ENCODE peak calls at places on chromosomes 1 and 21, in five cellular contexts. L is left ventricle myocardium inferior; U is C1 segment of cervical spinal cord; Q is NT2/D1; Y is stimulated activated CD4-positive, alpha-beta T cell treated with anti-CD3 and anti-CD28 coated beads, Interleukin-2, amount 100 ng/mL, for 48 hours. X is an unnamed sample.

GRCh38 chr1:64171797-64172281 is 31.6 kb upstream of the UBE2U start:
- DNase-seq in L (no peak), U (no peak), Q (no peak), Y (no peak), X (no peak)

GRCh38 chr21:15365751-15366392 is 301.1 kb upstream of the NRIP1 start:
- DNase-seq in L (no peak), U (no peak), Q (no peak), Y (no peak), X (no peak)

GRCh38 chr1:108044318-108044717 is 79.3 kb upstream of the VAV3 start:
- DNase-seq in L (no peak), U (no peak), Q (no peak), Y (no peak), X (no peak)

GRCh38 chr1:151326619-151327222 is 495 bp downstream of the PI4KB start:
- DNase-seq in L (peak), U (no peak), Q (no peak), Y (peak), X (no peak)

GRCh38 chr1:212819704-212820103 is 27.7 kb downstream of the SPATA45 start:
- DNase-seq in L (no peak), U (no peak), Q (no peak), Y (no peak), X (no peak)

GRCh38 chr1:196466656-196467055 is 141.6 kb downstream of the KCNT2 start:
- DNase-seq in L (no peak), U (no peak), Q (no peak), Y (no peak), X (no peak)

GRCh38 chr1:24104854-24105253 is 7.1 kb downstream of the MYOM3 start:
- DNase-seq in L (no peak), U (no peak), Q (no peak), Y (no peak), X (no peak)

GRCh38 chr1:107525146-107525545 is 384.3 kb downstream of the NTNG1 start:
- DNase-seq in L (no peak), U (no peak), Q (no peak), Y (no peak), X (no peak)

GRCh38 chr1:38038836-38039235 is 7.8 kb downstream of the POU3F1 start:
- DNase-seq in L (no peak), U (no peak), Q (no peak), Y (no peak), X (no peak)

GRCh38 chr1:44418022-44418673 is 13.1 kb downstream of the RNF220 start:
- DNase-seq in L (no peak), U (peak), Q (no peak), Y (no peak), X (no peak)

GRCh38 chr1:208081972-208082371 is 162.2 kb downstream of the PLXNA2 start:
- DNase-seq in L (no peak), U (peak), Q (no peak), Y (no peak), X (no peak)

GRCh38 chr1:230746617-230747016 is 571 bp upstream of the CAPN9 start:
- DNase-seq in L (no peak), U (no peak), Q (no peak), Y (no peak), X (no peak)

GRCh38 chr1:21752186-21752585 is 30.8 kb downstream of the USP48 start:
- DNase-seq in L (no peak), U (no peak), Q (no peak), Y (no peak), X (no peak)

GRCh38 chr1:63892632-63893395 is 119.0 kb downstream of the ROR1 start:
- DNase-seq in L (no peak), U (peak), Q (no peak), Y (no peak), X (no peak)

GRCh38 chr1:30748699-30749401 is 8.7 kb downstream of the LAPTM5 start:
- DNase-seq in L (no peak), U (no peak), Q (no peak), Y (no peak), X (no peak)

GRCh38 chr21:33760641-33761103 is 118.4 kb downstream of the ITSN1 start:
- DNase-seq in L (no peak), U (no peak), Q (no peak), Y (no peak), X (no peak)

GRCh38 chr21:34524671-34525601 is 12.9 kb upstream of the KCNE1 start:
- DNase-seq in L (no peak), U (no peak), Q (no peak), Y (no peak), X (no peak)

X was measured in occipital lobe.